ENCODE peak calls at places on chromosomes 3 and 15, in seven cellular contexts. P is gastrocnemius medialis, H is testis, I is neuronal stem cell, K is Peyer's patch, Z is K562, S is psoas muscle. Q is an unnamed sample.

GRCh38 chr3:194938845-194939531 is 253.3 kb downstream of the FAM43A start:
- DNase-seq in K (no peak), H (no peak), I (no peak), S (peak; percentile 43), P (no peak), Z (no peak), Q (peak; percentile 65)

GRCh38 chr3:129673897-129674797 is 67.7 kb upstream of the PLXND1 start:
- DNase-seq in Z (no peak), K (no peak), I (no peak), P (no peak), H (no peak), S (no peak), Q (no peak)

GRCh38 chr3:172203522-172204258 is 164.3 kb downstream of the FNDC3B start:
- DNase-seq in P (no peak), K (no peak), H (no peak), I (no peak), Z (no peak), S (no peak), Q (no peak)

GRCh38 chr15:60448668-60449360 is 30.1 kb downstream of the ICE2 start:
- DNase-seq in I (no peak), S (no peak), P (no peak), Z (no peak), H (no peak), K (no peak), Q (no peak)

GRCh38 chr15:75170711-75171341 is 30.9 kb upstream of the C15orf39 start:
- DNase-seq in K (no peak), H (no peak), I (no peak), S (no peak), Z (no peak), P (no peak), Q (no peak)

GRCh38 chr3:172096881-172097420 is 57.6 kb downstream of the FNDC3B start:
- DNase-seq in Z (peak; percentile 77), P (no peak), S (no peak), K (no peak), H (no peak), I (no peak), Q (no peak)

GRCh38 chr3:8724108-8724752 is 9.4 kb upstream of the CAV3 start:
- DNase-seq in P (no peak), K (no peak), S (no peak), H (no peak), I (no peak), Z (no peak), Q (no peak)

GRCh38 chr3:53858096-53858741 is 11.9 kb downstream of the IL17RB start:
- DNase-seq in Z (no peak), H (no peak), I (no peak), P (no peak), K (no peak), S (no peak), Q (no peak)

GRCh38 chr3:66083961-66084270 is 45.2 kb upstream of the MAGI1 start:
- DNase-seq in I (no peak), H (no peak), S (no peak), K (no peak), Z (no peak), P (no peak), Q (no peak)

DNA sequence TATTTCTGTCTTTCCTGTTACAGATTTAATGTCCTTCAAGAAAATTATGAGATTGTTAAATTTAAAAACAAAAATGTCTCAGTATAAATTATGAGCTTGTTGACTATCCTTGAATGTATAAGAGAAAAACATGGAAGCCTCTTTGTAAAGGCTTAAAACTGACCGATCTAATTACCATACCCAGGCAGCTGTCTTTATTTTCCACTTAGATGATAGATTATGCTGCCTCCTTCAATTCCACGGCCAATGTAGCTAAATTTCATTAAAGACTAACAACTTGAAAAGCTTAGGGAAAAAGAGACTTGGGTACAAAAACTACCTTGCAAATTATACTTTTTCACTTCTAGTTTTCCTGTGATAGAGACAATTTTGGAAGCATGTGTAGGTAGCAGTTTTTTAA is 88.3 kb downstream of the ATP10A start:
- DNase-seq in Z (no peak), K (no peak), H (no peak), S (no peak), I (no peak), P (no peak), Q (no peak)
- H3K27ac ChIP-seq in Z (no peak overlapping the region), K (peak overlapping the region; percentile 48), H (no peak overlapping the region), S (no peak overlapping the region), I (no peak overlapping the region), P (no peak overlapping the region), Q (no peak overlapping the region)

GRCh38 chr15:73600413-73601050 is 32.7 kb downstream of the NPTN start:
- DNase-seq in H (no peak), Z (no peak), P (no peak), I (no peak), S (no peak), K (no peak), Q (no peak)

GRCh38 chr15:73597036-73597638 is 36.1 kb downstream of the NPTN start:
- DNase-seq in S (no peak), K (no peak), Z (no peak), P (no peak), H (no peak), I (no peak), Q (peak; percentile 38)

GRCh38 chr15:73599934-73600333 is 33.3 kb downstream of the NPTN start:
- DNase-seq in I (no peak), Z (no peak), H (no peak), P (no peak), K (no peak), S (no peak), Q (no peak)

GRCh38 chr15:73596214-73596613 is 37.0 kb downstream of the NPTN start:
- DNase-seq in S (no peak), P (no peak), K (no peak), Z (no peak), I (no peak), H (no peak), Q (no peak)

GRCh38 chr15:73598540-73599195 is 34.5 kb downstream of the NPTN start:
- DNase-seq in P (no peak), H (no peak), S (no peak), Z (no peak), K (no peak), I (no peak), Q (peak; percentile 38)
- H3K4me1 ChIP-seq in P (peaks cover 88% of the 10 kb centered on the region), H (peaks cover 40% of the 10 kb centered on the region), S (peaks cover 82% of the 10 kb centered on the region), Z (peaks cover 59% of the 10 kb centered on the region), K (no peaks in the 10 kb centered on the region), I (peaks cover 45% of the 10 kb centered on the region), Q (peaks cover 20% of the 10 kb centered on the region)

GRCh38 chr15:69119016-69119415 is 41.4 kb upstream of the GLCE start:
- DNase-seq in H (no peak), P (no peak), Z (no peak), K (no peak), S (no peak), I (no peak), Q (no peak)

GRCh38 chr15:69116391-69116790 is 44.0 kb upstream of the GLCE start:
- DNase-seq in S (no peak), Z (peak; percentile 15), H (no peak), K (no peak), P (no peak), I (no peak), Q (no peak)

GRCh38 chr15:69118089-69118488 is 42.3 kb upstream of the GLCE start:
- DNase-seq in H (no peak), S (no peak), Z (no peak), I (no peak), K (no peak), P (no peak), Q (no peak)

GRCh38 chr15:69119692-69120395 is 40.6 kb upstream of the GLCE start:
- DNase-seq in Z (peak; percentile 9), I (no peak), P (no peak), H (peak; percentile 62), K (no peak), S (no peak), Q (no peak)

GRCh38 chr15:69117431-69117841 is 43.0 kb upstream of the GLCE start:
- DNase-seq in H (no peak), I (peak; percentile 20), Z (peak; percentile 8), S (no peak), P (no peak), K (no peak), Q (no peak)
- H3K27me3 ChIP-seq in H (no peaks in the 10 kb centered on the region), I (peaks cover 59% of the 10 kb centered on the region), Z (peaks cover 46% of the 10 kb centered on the region), S (peaks cover 6% of the 10 kb centered on the region), P (peaks cover 16% of the 10 kb centered on the region), K (no peaks in the 10 kb centered on the region), Q (no peaks in the 10 kb centered on the region)

GRCh38 chr15:77528290-77528967 is 104.3 kb downstream of the LINGO1 start:
- DNase-seq in P (no peak), Z (no peak), H (no peak), K (peak; percentile 39), S (no peak), I (no peak), Q (peak; percentile 59)
- H3K27ac ChIP-seq in P (no peak overlapping the region), Z (no peak overlapping the region), H (peak overlapping the region; percentile 36), K (no peak overlapping the region), S (no peak overlapping the region), I (no peak overlapping the region), Q (no peak overlapping the region)

GRCh38 chr15:31203999-31204398 is 102.5 kb upstream of the TRPM1 start:
- DNase-seq in H (no peak), P (no peak), Z (no peak), I (no peak), K (no peak), S (no peak), Q (no peak)
- H3K4me1 ChIP-seq in H (peaks cover 4% of the 10 kb centered on the region), P (no peaks in the 10 kb centered on the region), Z (no peaks in the 10 kb centered on the region), I (peaks cover 1% of the 10 kb centered on the region), K (no peaks in the 10 kb centered on the region), S (no peaks in the 10 kb centered on the region), Q (peaks cover 4% of the 10 kb centered on the region)

DNA sequence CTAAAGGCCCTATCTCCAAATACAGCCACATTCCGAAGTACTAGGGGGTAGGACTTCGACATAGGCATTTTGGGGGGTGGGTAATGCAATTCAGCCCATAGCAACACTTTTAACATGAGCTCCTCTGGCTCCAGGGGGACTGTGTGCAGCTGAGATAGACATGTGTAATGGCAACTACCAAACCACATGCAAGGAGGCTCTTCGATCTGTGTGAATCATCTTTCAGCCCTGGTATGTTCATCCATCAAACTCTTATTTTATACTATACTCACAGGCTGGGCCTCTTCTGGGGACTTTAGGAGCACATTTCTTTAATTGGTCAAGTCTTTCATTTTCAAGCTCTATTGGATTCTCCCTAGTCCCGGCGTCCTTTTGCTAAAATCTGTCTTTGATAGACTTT is 57.4 kb upstream of the PPARG start:
- DNase-seq in S (no peak), K (no peak), H (no peak), P (no peak), Z (no peak), I (no peak), Q (no peak)
- H3K27me3 ChIP-seq in S (peaks cover 2% of the 10 kb centered on the region), K (no peaks in the 10 kb centered on the region), H (no peaks in the 10 kb centered on the region), P (no peaks in the 10 kb centered on the region), Z (peaks cover 27% of the 10 kb centered on the region), I (peaks cover 5% of the 10 kb centered on the region), Q (no peaks in the 10 kb centered on the region)

DNA sequence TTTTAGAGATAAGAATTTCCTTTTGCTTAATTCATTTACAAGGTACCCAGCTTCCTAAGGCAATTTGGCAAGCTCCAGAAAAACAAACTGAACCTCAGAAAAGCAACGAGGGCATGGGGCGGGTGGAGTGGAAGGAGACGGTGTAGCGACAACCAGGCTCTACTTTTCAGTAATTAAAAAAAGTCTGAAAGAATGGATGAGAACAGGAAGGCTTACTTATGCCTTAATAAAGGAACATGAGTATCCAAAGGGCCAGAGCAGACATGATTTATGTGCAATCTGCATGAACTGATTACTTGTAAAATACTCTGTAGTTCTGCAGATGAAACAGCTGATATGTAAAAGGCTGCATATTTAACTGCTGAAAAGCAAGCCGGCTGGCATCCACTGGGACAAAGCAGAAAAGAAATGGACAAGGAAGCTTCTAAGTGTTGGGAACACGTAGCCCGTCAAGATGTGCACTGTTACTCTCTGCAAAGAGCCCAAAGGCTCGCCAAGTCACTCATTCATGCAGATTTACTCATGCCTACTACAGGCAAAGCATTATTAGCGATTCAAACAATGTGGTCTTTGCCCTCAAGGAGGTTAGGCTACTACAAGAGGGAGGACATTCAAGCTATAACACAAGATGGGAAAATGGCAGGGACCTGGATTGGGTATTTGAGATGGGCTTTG is 18.5 kb downstream of the RFTN1 start:
- DNase-seq in Z (no peak), H (no peak), P (no peak), K (no peak), I (no peak), S (no peak), Q (no peak)
- H3K27ac ChIP-seq in Z (no peak overlapping the region), H (no peak overlapping the region), P (no peak overlapping the region), K (no peak overlapping the region), I (no peak overlapping the region), S (no peak overlapping the region), Q (no peak overlapping the region)